ENCODE peak calls at places on chromosomes 12 and 14, in nine cellular contexts. T, G, S, V, B, Q, E, Y and K are unnamed samples.

GRCh38 chr12:18120899-18121298 is 30.9 kb upstream of the RERGL start:
- DNase-seq in E (no peak), B (no peak), V (no peak), Y (no peak), S (no peak), T (no peak), Q (no peak), G (no peak), K (no peak)

GRCh38 chr14:54785778-54786160 is 116.9 kb downstream of the GCH1 start:
- DNase-seq in E (no peak), Y (no peak), V (no peak), G (peak), B (no peak), T (no peak), Q (peak), S (no peak), K (no peak)

GRCh38 chr12:3227076-3227975 is 150.1 kb downstream of the TSPAN9 start:
- DNase-seq in S (no peak), B (no peak), Y (no peak), Q (no peak), E (no peak), T (no peak), G (no peak), V (no peak), K (no peak)

GRCh38 chr14:76422662-76423061 is 46.7 kb downstream of the ESRRB start:
- DNase-seq in Y (no peak), E (no peak), V (no peak), G (no peak), S (no peak), B (no peak), T (no peak), Q (no peak), K (peak)

GRCh38 chr12:132152411-132152821 is 8.2 kb downstream of the NOC4L start:
- DNase-seq in T (no peak), Q (no peak), Y (no peak), E (no peak), G (no peak), V (no peak), B (no peak), S (no peak), K (no peak)

GRCh38 chr12:42957136-42957535 is 367.6 kb upstream of the PRICKLE1 start:
- DNase-seq in Y (no peak), E (no peak), B (no peak), T (no peak), S (no peak), V (no peak), G (no peak), Q (no peak), K (no peak)

GRCh38 chr14:74569826-74570591 is 42.0 kb downstream of the LTBP2 start:
- DNase-seq in G (no peak), S (no peak), B (no peak), Y (no peak), V (no peak), E (peak), Q (no peak), T (no peak), K (no peak)

GRCh38 chr12:65123435-65124063 is 2.4 kb upstream of the WIF1 start:
- DNase-seq in G (peak), V (peak), Y (no peak), Q (no peak), S (no peak), E (peak), B (no peak), T (peak), K (no peak)

GRCh38 chr12:1587927-1588573 is 6.3 kb downstream of the FBXL14 start:
- DNase-seq in Y (no peak), Q (no peak), G (no peak), B (no peak), T (no peak), E (no peak), V (no peak), S (no peak), K (no peak)

GRCh38 chr14:99035712-99036593 is 236.0 kb downstream of the BCL11B start:
- DNase-seq in S (peak), G (no peak), E (peak), V (peak), Y (peak), T (peak), B (no peak), Q (peak), K (peak)

GRCh38 chr12:74539261-74539660 is 1.6 kb downstream of the ATXN7L3B start:
- DNase-seq in Y (no peak), B (no peak), V (no peak), G (no peak), E (no peak), Q (no peak), S (no peak), T (no peak), K (no peak)

GRCh38 chr12:9084417-9084816 is 31.3 kb downstream of the A2M start:
- DNase-seq in Q (no peak), G (no peak), V (no peak), B (no peak), Y (no peak), E (no peak), S (no peak), T (no peak), K (no peak)
- H3K4me3 ChIP-seq in Q (no peak), G (no peak), V (no peak), B (no peak), Y (no peak), E (no peak), S (no peak), T (no peak), K (no peak)

GRCh38 chr12:95269892-95270291 is 52.3 kb downstream of the VEZT start:
- DNase-seq in Y (no peak), Q (no peak), G (no peak), E (no peak), B (no peak), S (no peak), V (no peak), T (no peak), K (no peak)
- H3K4me3 ChIP-seq in Y (no peak), Q (no peak), G (no peak), E (no peak), B (no peak), S (no peak), V (no peak), T (no peak), K (no peak)

DNA sequence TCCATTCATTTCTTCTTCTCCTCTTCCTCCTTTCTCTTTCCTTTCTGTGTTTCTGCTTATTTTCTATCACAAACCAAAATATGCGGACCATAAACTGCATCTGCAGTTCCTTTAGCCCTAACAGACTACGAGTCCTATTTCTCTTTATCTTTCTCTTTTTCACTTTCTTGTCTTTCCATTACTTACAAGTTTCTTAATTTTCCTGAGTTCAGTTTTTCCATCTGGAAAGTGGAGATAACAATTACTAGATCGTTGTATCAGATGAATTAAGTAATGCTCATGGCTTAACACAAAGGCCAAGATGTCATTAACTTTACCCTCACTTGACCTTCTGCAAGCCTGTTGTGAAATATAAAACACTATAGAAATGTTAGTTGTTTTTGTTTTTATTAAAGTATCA is 983 bp upstream of the COPS7A start:
- DNase-seq in S (no peak), E (no peak), B (no peak), Q (no peak), T (no peak), G (no peak), V (no peak), Y (no peak), K (no peak)
- H3K4me3 ChIP-seq in S (no peak), E (no peak), B (peak), Q (no peak), T (no peak), G (peak), V (no peak), Y (no peak), K (no peak)

DNA sequence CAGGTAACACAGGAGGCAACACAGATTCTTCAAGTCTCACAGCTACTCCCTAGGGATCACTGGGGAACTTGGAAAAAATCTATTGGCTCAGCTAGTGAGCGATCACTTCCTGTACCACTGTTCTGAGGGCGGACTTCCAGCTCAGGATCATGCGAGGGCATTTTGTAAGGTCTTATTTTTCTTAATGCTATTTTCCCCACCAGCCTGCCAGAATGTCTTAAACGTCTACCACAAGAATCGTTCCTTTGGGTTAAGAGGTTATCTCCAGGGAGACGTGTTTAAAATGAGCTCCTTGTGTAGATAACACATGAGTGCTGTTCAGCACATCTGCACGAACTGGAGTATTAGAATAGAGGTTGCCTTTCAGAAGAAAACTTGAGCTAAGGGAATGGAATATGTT is 162.6 kb downstream of the ETNK1 start:
- DNase-seq in Q (no peak), Y (no peak), S (no peak), B (no peak), G (no peak), T (no peak), E (no peak), V (peak), K (no peak)
- H3K4me3 ChIP-seq in Q (no peak), Y (no peak), S (no peak), B (no peak), G (no peak), T (no peak), E (no peak), V (no peak), K (no peak)

GRCh38 chr12:9115731-9116689 is at the start of gene A2M:
- DNase-seq in V (peak), S (no peak), T (peak), Q (no peak), G (no peak), E (peak), B (no peak), Y (peak), K (peak)
- H3K4me3 ChIP-seq in V (peak), S (peak), T (no peak), Q (no peak), G (no peak), E (no peak), B (no peak), Y (no peak), K (peak)